ENCODE peak calls at places on chromosomes 1 and 21, in five cellular contexts. K is Ammon's horn, W is foreskin fibroblast, U is RWPE1, O is KBM-7. N is an unnamed sample.

GRCh38 chr1:58809327-58810040 is 25.6 kb upstream of the JUN start:
- DNase-seq in K (no peak), W (peak), U (no peak), O (peak), N (no peak)

GRCh38 chr1:36411674-36412648 is 14.3 kb upstream of the LSM10 start:
- DNase-seq in K (peak), W (peak), U (no peak), O (peak), N (peak)

GRCh38 chr1:74733616-74734484 is 898 bp downstream of the TYW3 start:
- DNase-seq in K (peak), W (peak), U (peak), O (peak), N (peak)

GRCh38 chr21:34764715-34765284 is 96.0 kb downstream of the CLIC6 start:
- DNase-seq in K (no peak), W (no peak), U (no peak), O (no peak), N (no peak)

GRCh38 chr21:44702973-44703730 is 6.2 kb downstream of the KRTAP10-12 start:
- DNase-seq in K (no peak), W (no peak), U (no peak), O (no peak), N (no peak)

GRCh38 chr1:59520759-59521442 is 224.0 kb downstream of the FGGY start:
- DNase-seq in K (no peak), W (peak), U (no peak), O (no peak), N (no peak)

GRCh38 chr1:204149107-204149506 is 2.7 kb downstream of the ETNK2 start:
- DNase-seq in K (no peak), W (no peak), U (no peak), O (no peak), N (no peak)

GRCh38 chr1:64967381-64967780 is 1.0 kb upstream of the JAK1 start:
- DNase-seq in K (no peak), W (peak), U (no peak), O (no peak), N (peak)

N was measured in iPS-NIHi11.